ENCODE peak calls at places on chromosomes 11 and 22, in eight cellular contexts. One of them, this sample, is unnamed.

GRCh38 chr22:22061085-22062077 is 78.8 kb upstream of the TOP3B start:
- DNase-seq in PC-3: peak
- DNase-seq in GM23248: peak
- DNase-seq in K562: peak
- DNase-seq in neural progenitor cell: no peak
- DNase-seq in H9: no peak
- DNase-seq in mammary epithelial cell: peak
- DNase-seq in adipocyte: peak
- DNase-seq in this sample: no peak

GRCh38 chr22:37088108-37088605 is 21.4 kb downstream of the TMPRSS6 start:
- DNase-seq in PC-3: peak
- DNase-seq in adipocyte: peak
- DNase-seq in neural progenitor cell: no peak
- DNase-seq in GM23248: peak
- DNase-seq in K562: peak
- DNase-seq in H9: no peak
- DNase-seq in mammary epithelial cell: peak
- DNase-seq in this sample: no peak

GRCh38 chr11:121965330-121965729 is 150.7 kb downstream of the BLID start:
- DNase-seq in GM23248: peak
- DNase-seq in mammary epithelial cell: peak
- DNase-seq in H9: no peak
- DNase-seq in PC-3: peak
- DNase-seq in K562: no peak
- DNase-seq in neural progenitor cell: no peak
- DNase-seq in adipocyte: peak
- DNase-seq in this sample: peak

GRCh38 chr22:25169278-25170031 is 30.2 kb upstream of the CRYBB3 start:
- DNase-seq in GM23248: no peak
- DNase-seq in adipocyte: no peak
- DNase-seq in PC-3: peak
- DNase-seq in K562: no peak
- DNase-seq in mammary epithelial cell: no peak
- DNase-seq in H9: no peak
- DNase-seq in neural progenitor cell: no peak
- DNase-seq in this sample: no peak

GRCh38 chr22:46979506-46979905 is 217.1 kb downstream of the TBC1D22A start:
- DNase-seq in K562: no peak
- DNase-seq in GM23248: no peak
- DNase-seq in adipocyte: no peak
- DNase-seq in neural progenitor cell: no peak
- DNase-seq in PC-3: no peak
- DNase-seq in mammary epithelial cell: no peak
- DNase-seq in H9: no peak
- DNase-seq in this sample: no peak

GRCh38 chr22:42855726-42856125 is 1.3 kb downstream of the ARFGAP3 start:
- DNase-seq in H9: no peak
- DNase-seq in adipocyte: no peak
- DNase-seq in mammary epithelial cell: no peak
- DNase-seq in GM23248: peak
- DNase-seq in PC-3: no peak
- DNase-seq in neural progenitor cell: no peak
- DNase-seq in K562: no peak
- DNase-seq in this sample: no peak

GRCh38 chr22:36325163-36326031 is 62.4 kb downstream of the MYH9 start:
- DNase-seq in GM23248: peak
- DNase-seq in adipocyte: peak
- DNase-seq in PC-3: no peak
- DNase-seq in H9: no peak
- DNase-seq in neural progenitor cell: no peak
- DNase-seq in K562: no peak
- DNase-seq in mammary epithelial cell: peak
- DNase-seq in this sample: peak

GRCh38 chr11:19632435-19632834 is 80.2 kb upstream of the NAV2 start:
- DNase-seq in GM23248: peak
- DNase-seq in mammary epithelial cell: peak
- DNase-seq in PC-3: peak
- DNase-seq in K562: no peak
- DNase-seq in neural progenitor cell: no peak
- DNase-seq in adipocyte: peak
- DNase-seq in H9: no peak
- DNase-seq in this sample: no peak

GRCh38 chr11:17171342-17171741 is 36.4 kb downstream of the PIK3C2A start:
- DNase-seq in mammary epithelial cell: no peak
- DNase-seq in PC-3: no peak
- DNase-seq in K562: no peak
- DNase-seq in H9: no peak
- DNase-seq in GM23248: peak
- DNase-seq in neural progenitor cell: no peak
- DNase-seq in adipocyte: peak
- DNase-seq in this sample: peak

GRCh38 chr11:1152316-1153104 is 5.2 kb upstream of the MUC5AC start:
- DNase-seq in PC-3: peak
- DNase-seq in GM23248: no peak
- DNase-seq in K562: no peak
- DNase-seq in adipocyte: no peak
- DNase-seq in neural progenitor cell: no peak
- DNase-seq in H9: peak
- DNase-seq in mammary epithelial cell: peak
- DNase-seq in this sample: no peak

GRCh38 chr11:134045799-134046635 is 22.9 kb upstream of the JAM3 start:
- DNase-seq in K562: no peak
- DNase-seq in mammary epithelial cell: no peak
- DNase-seq in PC-3: no peak
- DNase-seq in neural progenitor cell: peak
- DNase-seq in adipocyte: no peak
- DNase-seq in GM23248: no peak
- DNase-seq in H9: peak
- DNase-seq in this sample: no peak

GRCh38 chr11:27239305-27239942 is 123.6 kb downstream of the CCDC34 start:
- DNase-seq in GM23248: peak
- DNase-seq in mammary epithelial cell: no peak
- DNase-seq in H9: no peak
- DNase-seq in adipocyte: peak
- DNase-seq in K562: no peak
- DNase-seq in neural progenitor cell: no peak
- DNase-seq in PC-3: no peak
- DNase-seq in this sample: no peak

GRCh38 chr22:27718186-27719032 is 83.1 kb downstream of the MN1 start:
- DNase-seq in mammary epithelial cell: peak
- DNase-seq in GM23248: peak
- DNase-seq in PC-3: peak
- DNase-seq in adipocyte: peak
- DNase-seq in H9: peak
- DNase-seq in neural progenitor cell: no peak
- DNase-seq in K562: peak
- DNase-seq in this sample: peak

GRCh38 chr11:45282070-45282469 is 4.1 kb downstream of the SYT13 start:
- DNase-seq in neural progenitor cell: no peak
- DNase-seq in adipocyte: no peak
- DNase-seq in mammary epithelial cell: no peak
- DNase-seq in H9: no peak
- DNase-seq in PC-3: no peak
- DNase-seq in K562: no peak
- DNase-seq in GM23248: no peak
- DNase-seq in this sample: no peak

GRCh38 chr11:45280449-45280848 is 5.7 kb downstream of the SYT13 start:
- DNase-seq in neural progenitor cell: no peak
- DNase-seq in K562: no peak
- DNase-seq in mammary epithelial cell: no peak
- DNase-seq in GM23248: no peak
- DNase-seq in H9: no peak
- DNase-seq in PC-3: no peak
- DNase-seq in adipocyte: no peak
- DNase-seq in this sample: no peak

GRCh38 chr11:45279645-45280044 is 6.5 kb downstream of the SYT13 start:
- DNase-seq in mammary epithelial cell: no peak
- DNase-seq in H9: no peak
- DNase-seq in GM23248: no peak
- DNase-seq in neural progenitor cell: no peak
- DNase-seq in PC-3: no peak
- DNase-seq in K562: no peak
- DNase-seq in adipocyte: no peak
- DNase-seq in this sample: no peak

GRCh38 chr11:45275823-45276222 is 10.3 kb downstream of the SYT13 start:
- DNase-seq in adipocyte: no peak
- DNase-seq in neural progenitor cell: no peak
- DNase-seq in mammary epithelial cell: peak
- DNase-seq in GM23248: peak
- DNase-seq in H9: no peak
- DNase-seq in PC-3: peak
- DNase-seq in K562: no peak
- DNase-seq in this sample: no peak

GRCh38 chr11:45278721-45279120 is 7.4 kb downstream of the SYT13 start:
- DNase-seq in mammary epithelial cell: no peak
- DNase-seq in PC-3: no peak
- DNase-seq in H9: no peak
- DNase-seq in neural progenitor cell: no peak
- DNase-seq in K562: no peak
- DNase-seq in adipocyte: no peak
- DNase-seq in GM23248: peak
- DNase-seq in this sample: no peak
- H3K9ac ChIP-seq in mammary epithelial cell: no peak
- H3K9ac ChIP-seq in PC-3: no peak
- H3K9ac ChIP-seq in H9: no peak
- H3K9ac ChIP-seq in neural progenitor cell: no peak
- H3K9ac ChIP-seq in K562: no peak
- H3K9ac ChIP-seq in adipocyte: no peak
- H3K9ac ChIP-seq in GM23248: no peak
- H3K9ac ChIP-seq in this sample: no peak

GRCh38 chr22:33867118-33867863 is 53.0 kb downstream of the LARGE1 start:
- DNase-seq in K562: no peak
- DNase-seq in PC-3: peak
- DNase-seq in GM23248: peak
- DNase-seq in mammary epithelial cell: no peak
- DNase-seq in H9: no peak
- DNase-seq in adipocyte: no peak
- DNase-seq in neural progenitor cell: no peak
- DNase-seq in this sample: no peak
- H3K9ac ChIP-seq in K562: no peak
- H3K9ac ChIP-seq in PC-3: no peak
- H3K9ac ChIP-seq in GM23248: peak
- H3K9ac ChIP-seq in mammary epithelial cell: no peak
- H3K9ac ChIP-seq in H9: no peak
- H3K9ac ChIP-seq in adipocyte: peak
- H3K9ac ChIP-seq in neural progenitor cell: no peak
- H3K9ac ChIP-seq in this sample: no peak

GRCh38 chr11:10414181-10414580 is 40.9 kb upstream of the AMPD3 start:
- DNase-seq in H9: no peak
- DNase-seq in PC-3: no peak
- DNase-seq in neural progenitor cell: no peak
- DNase-seq in adipocyte: no peak
- DNase-seq in GM23248: no peak
- DNase-seq in K562: no peak
- DNase-seq in mammary epithelial cell: no peak
- DNase-seq in this sample: no peak

GRCh38 chr11:10415817-10416392 is 39.2 kb upstream of the AMPD3 start:
- DNase-seq in GM23248: no peak
- DNase-seq in H9: no peak
- DNase-seq in PC-3: no peak
- DNase-seq in neural progenitor cell: no peak
- DNase-seq in K562: no peak
- DNase-seq in mammary epithelial cell: no peak
- DNase-seq in adipocyte: no peak
- DNase-seq in this sample: no peak

GRCh38 chr11:10413268-10413667 is 41.8 kb upstream of the AMPD3 start:
- DNase-seq in mammary epithelial cell: peak
- DNase-seq in H9: no peak
- DNase-seq in GM23248: no peak
- DNase-seq in K562: peak
- DNase-seq in adipocyte: no peak
- DNase-seq in PC-3: peak
- DNase-seq in neural progenitor cell: no peak
- DNase-seq in this sample: peak

GRCh38 chr11:10412266-10412665 is 42.8 kb upstream of the AMPD3 start:
- DNase-seq in H9: no peak
- DNase-seq in GM23248: no peak
- DNase-seq in mammary epithelial cell: no peak
- DNase-seq in adipocyte: no peak
- DNase-seq in K562: no peak
- DNase-seq in PC-3: peak
- DNase-seq in neural progenitor cell: no peak
- DNase-seq in this sample: no peak

GRCh38 chr11:10414659-10415058 is 40.4 kb upstream of the AMPD3 start:
- DNase-seq in adipocyte: no peak
- DNase-seq in K562: peak
- DNase-seq in mammary epithelial cell: no peak
- DNase-seq in GM23248: peak
- DNase-seq in PC-3: no peak
- DNase-seq in neural progenitor cell: no peak
- DNase-seq in H9: no peak
- DNase-seq in this sample: peak
- H3K9ac ChIP-seq in adipocyte: peak
- H3K9ac ChIP-seq in K562: peak
- H3K9ac ChIP-seq in mammary epithelial cell: no peak
- H3K9ac ChIP-seq in GM23248: peak
- H3K9ac ChIP-seq in PC-3: no peak
- H3K9ac ChIP-seq in neural progenitor cell: no peak
- H3K9ac ChIP-seq in H9: no peak
- H3K9ac ChIP-seq in this sample: no peak

DNA sequence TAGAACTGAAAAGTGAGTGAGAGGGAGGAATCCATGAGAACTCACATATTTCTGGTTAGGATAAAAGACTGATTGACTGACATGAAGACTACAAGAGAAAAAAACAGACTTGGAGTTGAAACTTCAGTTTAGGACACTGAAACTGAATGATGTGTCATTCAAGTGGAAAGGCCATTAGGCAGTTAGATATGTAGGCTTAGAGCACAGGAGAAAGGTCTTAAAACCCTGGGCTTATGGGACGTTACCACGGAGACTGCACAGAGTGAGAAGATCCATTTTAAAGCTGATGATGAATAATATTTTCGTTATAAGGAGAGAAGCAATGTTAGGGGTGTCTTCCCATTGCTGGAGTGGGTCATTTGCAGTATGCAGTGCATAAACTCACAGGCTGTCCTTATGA is 64.0 kb downstream of the MAML2 start:
- DNase-seq in PC-3: no peak
- DNase-seq in K562: peak
- DNase-seq in mammary epithelial cell: no peak
- DNase-seq in neural progenitor cell: no peak
- DNase-seq in adipocyte: no peak
- DNase-seq in GM23248: no peak
- DNase-seq in H9: no peak
- DNase-seq in this sample: no peak
- H3K9ac ChIP-seq in PC-3: no peak
- H3K9ac ChIP-seq in K562: no peak
- H3K9ac ChIP-seq in mammary epithelial cell: peak
- H3K9ac ChIP-seq in neural progenitor cell: no peak
- H3K9ac ChIP-seq in adipocyte: no peak
- H3K9ac ChIP-seq in GM23248: peak
- H3K9ac ChIP-seq in H9: no peak
- H3K9ac ChIP-seq in this sample: no peak

This sample was measured in endothelial cell of umbilical vein.